ENCODE peak calls at places on chromosome 3, in nine cellular contexts. E, G, L, V, B, Q, W, Z and H are unnamed samples.

GRCh38 chr3:170690133-170690981 is 104.5 kb upstream of the SLC7A14 start:
- DNase-seq in B (peak; percentile 63), W (no peak), E (peak; percentile 78), V (no peak), L (peak; percentile 8), Q (peak; percentile 54), Z (peak; percentile 82), G (peak; percentile 68), H (peak; percentile 89)

GRCh38 chr3:143332046-143332445 is 212.5 kb downstream of the CHST2 start:
- DNase-seq in B (no peak), Z (no peak), W (no peak), L (no peak), E (no peak), G (no peak), Q (no peak), V (no peak), H (no peak)

GRCh38 chr3:59839283-59839682 is 789.5 kb upstream of the CFAP20DC start:
- DNase-seq in G (no peak), Z (no peak), Q (no peak), B (no peak), V (no peak), L (no peak), W (peak; percentile 47), E (no peak), H (no peak)

GRCh38 chr3:66475386-66476020 is 25.3 kb downstream of the LRIG1 start:
- DNase-seq in Z (peak; percentile 28), V (no peak), G (no peak), W (no peak), Q (no peak), E (no peak), L (no peak), B (no peak), H (no peak)

GRCh38 chr3:51530485-51530884 is 8.0 kb upstream of the RAD54L2 start:
- DNase-seq in W (no peak), Q (no peak), V (no peak), Z (no peak), B (no peak), L (no peak), E (no peak), G (no peak), H (no peak)

GRCh38 chr3:197750863-197751737 is 1.4 kb downstream of the FYTTD1 start:
- DNase-seq in L (peak; percentile 3), B (peak; percentile 52), V (peak; percentile 21), Q (no peak), E (peak; percentile 53), Z (peak; percentile 47), G (peak; percentile 34), W (no peak), H (peak; percentile 73)

GRCh38 chr3:65534825-65535224 is 503.9 kb downstream of the MAGI1 start:
- DNase-seq in Z (no peak), B (peak; percentile 96), Q (no peak), L (no peak), W (no peak), E (peak; percentile 48), G (no peak), V (no peak), H (no peak)

GRCh38 chr3:50450135-50450911 is 53.1 kb downstream of the CACNA2D2 start:
- DNase-seq in Z (no peak), Q (no peak), L (peak; percentile 76), V (peak; percentile 58), W (no peak), B (peak; percentile 40), E (peak; percentile 53), G (no peak), H (peak; percentile 95)

GRCh38 chr3:4908769-4909156 is 70.5 kb upstream of the BHLHE40 start:
- DNase-seq in E (no peak), Q (no peak), G (no peak), L (no peak), Z (no peak), B (no peak), V (no peak), W (no peak), H (no peak)

GRCh38 chr3:34676431-34676830 is 878.0 kb downstream of the PDCD6IP start:
- DNase-seq in W (no peak), V (no peak), L (no peak), G (peak; percentile 54), Q (no peak), E (no peak), Z (no peak), B (no peak), H (no peak)

GRCh38 chr3:159884661-159885402 is 103.8 kb upstream of the IL12A start:
- DNase-seq in E (no peak), V (no peak), Q (peak; percentile 13), W (no peak), L (no peak), B (peak; percentile 70), Z (peak; percentile 58), G (peak; percentile 47), H (no peak)

GRCh38 chr3:126125781-126126251 is 41.9 kb upstream of the SLC41A3 start:
- DNase-seq in B (no peak), L (no peak), W (no peak), V (no peak), G (no peak), Z (no peak), E (no peak), Q (no peak), H (no peak)

GRCh38 chr3:41075958-41076357 is 123.3 kb upstream of the CTNNB1 start:
- DNase-seq in V (no peak), Q (peak; percentile 16), B (no peak), Z (no peak), E (no peak), W (no peak), L (no peak), G (no peak), H (no peak)

GRCh38 chr3:69822501-69822900 is 83.2 kb downstream of the MITF start:
- DNase-seq in L (no peak), B (no peak), W (no peak), E (no peak), Q (no peak), V (no peak), Z (no peak), G (no peak), H (no peak)